ENCODE peak calls at places on chromosomes 5 and 9, in seven cellular contexts. J is upper lobe of left lung, D is psoas muscle, O is Peyer's patch, L is vagina, B is astrocyte, K is DND-41. Y is an unnamed sample. For H3K4me1, the result is how much of the 10 kb centered on the place peaks cover.

GRCh38 chr5:15496886-15497285 is 3.1 kb upstream of the FBXL7 start:
- DNase-seq in B (no peak), K (no peak), J (no peak), O (no peak), L (no peak), D (no peak), Y (no peak)

GRCh38 chr9:80842383-80842782 is 847.0 kb downstream of the TLE1 start:
- DNase-seq in L (no peak), O (no peak), J (no peak), K (no peak), D (no peak), B (peak), Y (no peak)

GRCh38 chr9:120571443-120572257 is 8.3 kb downstream of the CDK5RAP2 start:
- DNase-seq in L (no peak), J (peak), O (no peak), D (peak), B (peak), K (no peak), Y (no peak)

GRCh38 chr9:111851536-111851935 is 45.1 kb upstream of the UGCG start:
- DNase-seq in K (no peak), O (no peak), L (no peak), J (peak), D (no peak), B (no peak), Y (no peak)

GRCh38 chr5:170302729-170303501 is 5.3 kb upstream of the LCP2 start:
- DNase-seq in K (peak), D (peak), J (peak), L (no peak), B (no peak), O (no peak), Y (peak)

GRCh38 chr5:107274576-107274975 is 396.2 kb downstream of the EFNA5 start:
- DNase-seq in O (no peak), B (peak), D (no peak), L (no peak), K (no peak), J (no peak), Y (no peak)

GRCh38 chr5:140240987-140241706 is 61.8 kb downstream of the PFDN1 start:
- DNase-seq in L (no peak), J (peak), D (peak), O (peak), B (peak), K (no peak), Y (no peak)

GRCh38 chr9:129850821-129851540 is 15.7 kb downstream of the USP20 start:
- DNase-seq in K (no peak), D (no peak), O (no peak), B (peak), J (no peak), L (no peak), Y (no peak)

GRCh38 chr9:104075801-104076753 is 18.0 kb upstream of the SMC2 start:
- DNase-seq in J (no peak), K (no peak), D (no peak), O (no peak), L (no peak), B (peak), Y (no peak)

GRCh38 chr9:78187763-78188495 is 47.9 kb upstream of the CEP78 start:
- DNase-seq in B (peak), K (no peak), J (peak), D (no peak), L (no peak), O (no peak), Y (no peak)

GRCh38 chr9:97271292-97271691 is 36.2 kb upstream of the CCDC180 start:
- DNase-seq in B (no peak), O (no peak), J (no peak), K (no peak), L (no peak), D (no peak), Y (no peak)

GRCh38 chr9:138043411-138044345 is 166.1 kb downstream of the CACNA1B start:
- DNase-seq in L (peak), K (no peak), O (no peak), D (no peak), J (peak), B (no peak), Y (no peak)

GRCh38 chr5:1494780-1495524 is 28.8 kb downstream of the LPCAT1 start:
- DNase-seq in L (no peak), J (peak), D (no peak), B (no peak), O (no peak), K (no peak), Y (no peak)

GRCh38 chr5:135106610-135107009 is 72.6 kb upstream of the PITX1 start:
- DNase-seq in D (no peak), J (no peak), K (no peak), B (peak), L (no peak), O (no peak), Y (no peak)

GRCh38 chr9:15096959-15097358 is 186.7 kb upstream of the FREM1 start:
- DNase-seq in K (no peak), D (no peak), L (no peak), J (no peak), B (no peak), O (no peak), Y (no peak)

GRCh38 chr9:113973963-113974413 is 97.9 kb downstream of the ZNF618 start:
- DNase-seq in K (no peak), B (peak), L (no peak), J (no peak), D (no peak), O (no peak), Y (no peak)

GRCh38 chr9:82184524-82184923 is 196.0 kb downstream of the SPATA31D1 start:
- DNase-seq in L (no peak), B (no peak), J (no peak), O (no peak), D (no peak), K (no peak), Y (no peak)

GRCh38 chr5:1831257-1831656 is 30.1 kb downstream of the NDUFS6 start:
- DNase-seq in L (no peak), D (no peak), O (peak), B (no peak), J (no peak), K (no peak), Y (no peak)

GRCh38 chr9:77475641-77476473 is 172.3 kb downstream of the GNA14 start:
- DNase-seq in O (no peak), J (no peak), D (no peak), L (no peak), B (peak), K (peak), Y (peak)

GRCh38 chr9:84811072-84811725 is 141.7 kb downstream of the NTRK2 start:
- DNase-seq in J (no peak), K (no peak), B (no peak), L (no peak), O (no peak), D (no peak), Y (no peak)

GRCh38 chr9:33250458-33250995 is 10.6 kb downstream of the SPINK4 start:
- DNase-seq in J (no peak), L (no peak), D (no peak), K (no peak), O (no peak), B (peak), Y (no peak)

GRCh38 chr9:96460877-96461276 is 10.9 kb downstream of the HABP4 start:
- DNase-seq in K (no peak), O (no peak), L (no peak), J (no peak), B (no peak), D (no peak), Y (no peak)

GRCh38 chr9:6068983-6069382 is 53.6 kb upstream of the RANBP6 start:
- DNase-seq in K (peak), J (no peak), L (no peak), O (no peak), D (no peak), B (no peak), Y (peak)

GRCh38 chr5:117731445-117731844 is 1156.8 kb upstream of the SEMA6A start:
- DNase-seq in K (no peak), L (no peak), D (no peak), O (no peak), B (no peak), J (no peak), Y (no peak)

GRCh38 chr9:130630506-130631330 is 33.7 kb upstream of the PRDM12 start:
- DNase-seq in K (no peak), B (no peak), L (no peak), D (no peak), J (no peak), O (no peak), Y (no peak)

GRCh38 chr5:38094889-38095288 is 163.5 kb upstream of the EGFLAM start:
- DNase-seq in B (no peak), J (no peak), D (no peak), O (no peak), K (no peak), L (no peak), Y (no peak)

GRCh38 chr5:132422720-132423442 is 53.4 kb downstream of the SLC22A5 start:
- DNase-seq in O (peak), D (no peak), K (no peak), L (no peak), B (no peak), J (peak), Y (no peak)

GRCh38 chr5:172145870-172146747 is 41.9 kb downstream of the STK10 start:
- DNase-seq in O (no peak), L (no peak), J (no peak), B (no peak), D (no peak), K (no peak), Y (no peak)

GRCh38 chr5:95850391-95850894 is 27.9 kb upstream of the GLRX start:
- DNase-seq in J (no peak), K (no peak), L (no peak), B (no peak), D (no peak), O (no peak), Y (no peak)

GRCh38 chr5:93621340-93621872 is 38.4 kb downstream of the NR2F1 start:
- DNase-seq in B (peak), K (no peak), O (peak), J (peak), D (peak), L (no peak), Y (no peak)

GRCh38 chr9:98375138-98375726 is 119.8 kb upstream of the TBC1D2 start:
- DNase-seq in L (no peak), D (no peak), O (no peak), B (peak), K (no peak), J (no peak), Y (no peak)

GRCh38 chr9:4339783-4340335 is 40.0 kb upstream of the GLIS3 start:
- DNase-seq in D (no peak), B (no peak), J (no peak), O (no peak), K (no peak), L (no peak), Y (no peak)

GRCh38 chr9:89655990-89656657 is 51.3 kb downstream of the GADD45G start:
- DNase-seq in L (no peak), D (no peak), B (no peak), O (peak), J (peak), K (peak), Y (no peak)

GRCh38 chr5:219492-219891 is 1.4 kb downstream of the SDHA start:
- DNase-seq in J (no peak), B (peak), O (peak), K (peak), D (no peak), L (no peak), Y (peak)

GRCh38 chr5:119681734-119682133 is 52.4 kb downstream of the FAM170A start:
- DNase-seq in D (no peak), K (no peak), O (no peak), B (no peak), J (no peak), L (no peak), Y (no peak)
- H3K4me1 ChIP-seq in D (under half), K (under half), O (under half), B (under half), J (under half), L (under half), Y (under half)

GRCh38 chr9:36969216-36969771 is 64.8 kb downstream of the PAX5 start:
- DNase-seq in K (no peak), O (no peak), D (no peak), J (no peak), L (no peak), B (no peak), Y (no peak)

GRCh38 chr9:36971935-36972488 is 62.1 kb downstream of the PAX5 start:
- DNase-seq in B (no peak), L (no peak), O (no peak), D (no peak), J (no peak), K (no peak), Y (no peak)

GRCh38 chr9:36976371-36977030 is 57.6 kb downstream of the PAX5 start:
- DNase-seq in J (no peak), D (no peak), L (no peak), K (no peak), B (no peak), O (no peak), Y (no peak)

GRCh38 chr9:36970007-36970888 is 63.8 kb downstream of the PAX5 start:
- DNase-seq in O (no peak), J (no peak), L (no peak), B (no peak), K (no peak), D (no peak), Y (no peak)

GRCh38 chr9:36974731-36975130 is 59.3 kb downstream of the PAX5 start:
- DNase-seq in J (no peak), L (peak), D (no peak), K (no peak), B (no peak), O (no peak), Y (no peak)
- H3K4me1 ChIP-seq in J (under half), L (under half), D (under half), K (under half), B (under half), O (under half), Y (under half)

GRCh38 chr9:134331186-134332025 is 5.2 kb downstream of the RXRA start:
- DNase-seq in O (no peak), L (no peak), J (no peak), D (peak), K (no peak), B (no peak), Y (no peak)
- H3K4me1 ChIP-seq in O (under half), L (half or more), J (half or more), D (half or more), K (under half), B (under half), Y (under half)

DNA sequence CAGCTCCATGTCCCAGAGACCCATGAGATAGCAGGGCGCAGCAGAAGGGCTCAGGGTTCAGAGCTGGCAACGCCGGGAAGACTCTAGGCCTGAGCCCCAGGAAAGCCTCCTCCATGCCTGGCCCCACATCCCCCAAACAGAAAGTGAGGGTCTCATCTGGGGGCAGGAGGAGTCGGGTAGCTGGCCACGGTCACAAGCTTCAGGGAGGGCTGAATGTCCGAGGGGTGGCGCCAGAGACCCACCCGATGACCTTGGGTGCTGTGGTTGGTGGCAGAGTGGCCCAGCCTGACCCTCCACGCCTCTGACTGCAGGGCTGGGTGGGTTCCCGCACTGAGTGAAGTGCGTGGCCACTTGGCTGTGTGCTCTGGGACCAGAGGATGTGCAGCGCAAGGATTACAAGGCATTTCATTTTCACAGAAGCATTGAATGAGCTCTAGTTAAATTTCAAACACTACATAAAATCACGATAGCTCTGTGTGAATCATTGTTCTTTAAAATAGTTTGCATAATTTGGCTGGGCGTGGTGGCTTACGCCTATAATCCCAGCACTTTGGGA is 3.0 kb downstream of the C8G start:
- DNase-seq in O (no peak), K (no peak), L (no peak), J (peak), B (no peak), D (peak), Y (no peak)
- H3K4me1 ChIP-seq in O (under half), K (under half), L (half or more), J (half or more), B (under half), D (under half), Y (under half)

GRCh38 chr9:38380230-38380871 is 12.2 kb upstream of the ALDH1B1 start:
- DNase-seq in L (no peak), K (no peak), O (no peak), D (no peak), J (no peak), B (peak), Y (no peak)
- H3K4me1 ChIP-seq in L (under half), K (under half), O (under half), D (under half), J (under half), B (under half), Y (under half)

GRCh38 chr9:134327671-134328231 is 1.5 kb downstream of the RXRA start:
- DNase-seq in J (no peak), L (no peak), K (no peak), D (peak), O (no peak), B (no peak), Y (no peak)
- H3K4me1 ChIP-seq in J (half or more), L (half or more), K (under half), D (half or more), O (under half), B (under half), Y (under half)

GRCh38 chr9:38489057-38489456 is 64.8 kb upstream of the IGFBPL1 start:
- DNase-seq in B (no peak), K (no peak), J (no peak), D (no peak), L (no peak), O (no peak), Y (no peak)

GRCh38 chr9:38484076-38484637 is 59.9 kb upstream of the IGFBPL1 start:
- DNase-seq in D (no peak), K (no peak), O (no peak), L (no peak), J (no peak), B (no peak), Y (no peak)

GRCh38 chr9:38488156-38488698 is 64.0 kb upstream of the IGFBPL1 start:
- DNase-seq in J (no peak), L (no peak), K (no peak), D (no peak), B (no peak), O (no peak), Y (no peak)

GRCh38 chr9:38486056-38486455 is 61.8 kb upstream of the IGFBPL1 start:
- DNase-seq in D (no peak), B (no peak), K (no peak), J (no peak), L (no peak), O (no peak), Y (no peak)

DNA sequence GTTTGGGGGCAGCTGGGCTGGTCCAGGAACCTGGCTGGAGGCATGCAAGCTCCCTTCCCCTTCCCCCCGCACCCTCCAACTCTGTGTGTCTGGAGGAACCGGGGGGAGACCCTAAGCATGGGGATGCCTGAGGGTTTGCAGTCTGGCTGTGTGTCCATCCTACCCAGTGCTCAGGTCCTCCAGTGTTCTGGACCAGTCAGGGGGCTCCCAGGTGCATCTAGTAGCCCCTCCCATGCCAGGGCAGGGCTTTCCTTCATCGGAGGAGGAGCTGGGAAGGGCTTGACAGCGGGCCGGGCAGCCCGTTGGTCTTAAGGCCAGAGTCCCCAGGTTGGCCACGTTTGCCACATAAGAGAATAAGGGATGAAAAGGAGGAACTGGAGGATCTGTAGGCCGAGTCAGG is 62.6 kb upstream of the IGFBPL1 start:
- DNase-seq in B (no peak), J (no peak), K (no peak), L (no peak), D (no peak), O (no peak), Y (no peak)
- H3K4me1 ChIP-seq in B (under half), J (under half), K (under half), L (under half), D (under half), O (under half), Y (under half)